ENCODE peak calls at places on chromosomes 6 and 20, in ten cellular contexts. Z is iPS-NIHi11; E is NCI-H345; I is RPMI8226; R is GM19239; T is EL; L is stimulated activated CD8-positive, alpha-beta memory T cell treated with anti-CD3 and anti-CD28 coated beads, Interleukin-4, amount 100 ng/mL, for 1 hour; X is breast epithelium; O is Ammon's horn; P is activated T-cell treated with anti-CD3 and anti-CD28 coated beads, Interleukin-2, amount 50 U/mL, for 72 hours. D is an unnamed sample.
A peak's percentile ranks its signal among the peaks of the same experiment; 100 is the strongest.

GRCh38 chr20:52340036-52340634 is 148.6 kb upstream of the ZFP64 start:
- DNase-seq in T (peak; percentile 6), L (no peak), O (no peak), P (no peak), R (no peak), Z (peak; percentile 18), I (no peak), X (no peak), E (no peak), D (no peak)

GRCh38 chr6:16635810-16636602 is 125.3 kb downstream of the ATXN1 start:
- DNase-seq in Z (peak; percentile 44), P (no peak), R (no peak), I (peak; percentile 74), L (no peak), E (no peak), X (no peak), O (no peak), T (peak; percentile 81), D (no peak)

GRCh38 chr6:49772296-49772695 is 14.8 kb downstream of the PGK2 start:
- DNase-seq in E (no peak), X (no peak), T (no peak), R (no peak), P (no peak), I (no peak), L (no peak), O (no peak), Z (no peak), D (no peak)

GRCh38 chr6:16533721-16534136 is 227.5 kb downstream of the ATXN1 start:
- DNase-seq in T (peak; percentile 16), O (no peak), X (no peak), E (no peak), R (no peak), Z (no peak), I (no peak), P (peak; percentile 11), L (no peak), D (no peak)

GRCh38 chr6:27777614-27778355 is 134.4 kb downstream of the OR2B2 start:
- DNase-seq in R (no peak), Z (no peak), E (no peak), X (no peak), L (no peak), P (no peak), T (no peak), I (peak; percentile 48), O (no peak), D (no peak)

GRCh38 chr6:161415302-161415855 is 141.5 kb upstream of the AGPAT4 start:
- DNase-seq in O (no peak), L (no peak), R (no peak), T (no peak), X (no peak), I (no peak), P (no peak), E (no peak), Z (no peak), D (no peak)

GRCh38 chr6:165536911-165537310 is 126.1 kb downstream of the PDE10A start:
- DNase-seq in X (no peak), O (no peak), R (no peak), P (no peak), L (no peak), Z (no peak), I (no peak), T (no peak), E (no peak), D (no peak)

GRCh38 chr6:46042355-46042999 is 26.8 kb upstream of the CLIC5 start:
- DNase-seq in Z (peak; percentile 69), O (peak; percentile 13), T (peak; percentile 48), L (no peak), E (peak; percentile 30), X (no peak), I (peak; percentile 24), P (peak; percentile 10), R (peak; percentile 40), D (no peak)

GRCh38 chr6:16239798-16240123 is 1.4 kb downstream of the GMPR start:
- DNase-seq in O (peak; percentile 81), T (no peak), L (no peak), P (no peak), Z (peak; percentile 71), R (peak; percentile 41), E (no peak), X (no peak), I (no peak), D (no peak)

GRCh38 chr20:58713801-58714339 is 21.3 kb downstream of the NPEPL1 start:
- DNase-seq in T (no peak), I (no peak), O (no peak), L (no peak), Z (no peak), R (no peak), X (peak; percentile 50), E (no peak), P (no peak), D (no peak)

GRCh38 chr6:71509142-71509541 is 220.5 kb downstream of the OGFRL1 start:
- DNase-seq in X (no peak), O (no peak), Z (no peak), I (no peak), T (no peak), E (no peak), P (no peak), R (no peak), L (no peak), D (no peak)

GRCh38 chr6:107805504-107805903 is 18.6 kb downstream of the SCML4 start:
- DNase-seq in R (no peak), E (no peak), T (no peak), O (no peak), X (no peak), P (no peak), I (no peak), L (no peak), Z (no peak), D (no peak)

GRCh38 chr6:12806811-12807210 is 90.2 kb downstream of the PHACTR1 start:
- DNase-seq in Z (no peak), E (no peak), L (no peak), I (no peak), P (no peak), T (no peak), O (no peak), R (no peak), X (no peak), D (no peak)

GRCh38 chr6:20564269-20564668 is 30.0 kb downstream of the CDKAL1 start:
- DNase-seq in L (no peak), X (no peak), P (no peak), R (no peak), T (peak; percentile 34), O (no peak), Z (no peak), I (peak; percentile 19), E (peak; percentile 42), D (no peak)

D was measured in GOT3.